ENCODE peak calls at places on chromosomes 2 and 18, in nine cellular contexts. C is stimulated activated naive CD4-positive, alpha-beta T cell; E is fibroblast of the conjunctiva; F is foreskin keratinocyte; U is lower lobe of right lung; D is effector CD4-positive, alpha-beta T cell; W is T-helper 2 cell; S is amniotic epithelial cell; H is M059J. I is an unnamed sample.

GRCh38 chr2:113831156-113831555 is 58.7 kb upstream of the ACTR3 start:
- DNase-seq in S (no peak), H (peak), C (no peak), W (no peak), U (no peak), F (peak), D (no peak), E (no peak), I (no peak)

GRCh38 chr2:170493698-170494097 is 221.4 kb upstream of the SP5 start:
- DNase-seq in F (no peak), S (no peak), U (no peak), H (peak), E (no peak), D (no peak), W (no peak), C (no peak), I (no peak)

GRCh38 chr2:10750610-10751009 is 29.2 kb downstream of the ATP6V1C2 start:
- DNase-seq in F (peak), S (peak), U (no peak), D (no peak), C (no peak), H (peak), E (no peak), W (no peak), I (no peak)

GRCh38 chr18:36340232-36340631 is 42.7 kb downstream of the FHOD3 start:
- DNase-seq in F (no peak), E (no peak), U (no peak), C (no peak), D (no peak), S (no peak), W (no peak), H (no peak), I (no peak)

GRCh38 chr2:113079123-113079522 is 11.4 kb downstream of the IL1F10 start:
- DNase-seq in F (peak), W (no peak), H (no peak), U (no peak), S (no peak), D (no peak), E (no peak), C (no peak), I (no peak)

GRCh38 chr18:77086034-77086433 is 46.5 kb downstream of the MBP start:
- DNase-seq in W (no peak), F (peak), S (peak), H (peak), U (no peak), C (no peak), E (peak), D (no peak), I (no peak)

GRCh38 chr2:126657146-126657635 is 1.2 kb downstream of the GYPC start:
- DNase-seq in C (peak), W (peak), S (peak), D (peak), H (peak), E (peak), F (no peak), U (peak), I (peak)

GRCh38 chr18:26515643-26516495 is 32.5 kb downstream of the KCTD1 start:
- DNase-seq in H (no peak), W (no peak), S (no peak), F (no peak), U (no peak), E (no peak), C (no peak), D (no peak), I (no peak)

GRCh38 chr2:168851674-168852320 is 38.4 kb downstream of the SPC25 start:
- DNase-seq in H (peak), U (no peak), C (no peak), E (peak), S (peak), D (no peak), W (no peak), F (peak), I (no peak)

GRCh38 chr2:168559187-168559586 is 103.1 kb downstream of the CERS6 start:
- DNase-seq in D (no peak), U (no peak), E (no peak), S (peak), H (no peak), C (no peak), F (peak), W (no peak), I (no peak)

GRCh38 chr2:28257182-28257581 is 135.5 kb upstream of the FOSL2 start:
- DNase-seq in E (no peak), H (no peak), W (no peak), S (no peak), F (no peak), C (no peak), U (no peak), D (no peak), I (no peak)

GRCh38 chr18:49725809-49726514 is 87.4 kb downstream of the ACAA2 start:
- DNase-seq in C (no peak), S (peak), D (no peak), U (no peak), E (peak), H (peak), W (no peak), F (peak), I (no peak)

GRCh38 chr2:233098615-233099014 is 38.5 kb downstream of the INPP5D start:
- DNase-seq in C (no peak), E (no peak), D (no peak), H (no peak), W (no peak), U (no peak), F (no peak), S (peak), I (no peak)